ENCODE peak calls at places on chromosomes 13 and 19, in nine cellular contexts. Z is uterus; C is hypothalamus; X is stimulated activated CD4-positive, alpha-beta T cell treated with anti-CD3 and anti-CD28 coated beads, Interleukin-15, amount 100 ng/mL, for 1 hour; I is effector CD4-positive, alpha-beta T cell; O is DMS153; J is amniotic epithelial cell; S is stimulated activated naive CD4-positive, alpha-beta T cell treated with Interleukin-2 at 50 U/mL for 16 hours; U is NCI-H2081. D is an unnamed sample.

GRCh38 chr13:79995334-79995733 is 345.6 kb downstream of the SPRY2 start:
- DNase-seq in Z (no peak), C (peak), X (no peak), I (no peak), O (no peak), J (peak), S (no peak), U (no peak), D (no peak)

GRCh38 chr13:27424246-27425150 is at the start of gene GTF3A:
- DNase-seq in Z (peak), C (peak), X (peak), I (peak), O (peak), J (peak), S (peak), U (peak), D (peak)

GRCh38 chr13:24670927-24671326 is 9.3 kb upstream of the ATP12A start:
- DNase-seq in Z (no peak), C (no peak), X (no peak), I (no peak), O (no peak), J (no peak), S (no peak), U (no peak), D (no peak)

GRCh38 chr13:50730496-50731171 is 112.9 kb downstream of the DLEU7 start:
- DNase-seq in Z (no peak), C (no peak), X (no peak), I (no peak), O (no peak), J (no peak), S (no peak), U (no peak), D (no peak)

GRCh38 chr13:38685974-38686571 is 804 bp upstream of the FREM2 start:
- DNase-seq in Z (no peak), C (peak), X (no peak), I (no peak), O (no peak), J (no peak), S (no peak), U (peak), D (no peak)

GRCh38 chr19:4455742-4456565 is 1.6 kb downstream of the UBXN6 start:
- DNase-seq in Z (peak), C (peak), X (no peak), I (no peak), O (no peak), J (peak), S (no peak), U (no peak), D (peak)

GRCh38 chr13:113654591-113655357 is 3.2 kb downstream of the ATP4B start:
- DNase-seq in Z (peak), C (no peak), X (no peak), I (no peak), O (no peak), J (no peak), S (no peak), U (no peak), D (no peak)

GRCh38 chr19:47776568-47776967 is 1.9 kb upstream of the SELENOW start:
- DNase-seq in Z (no peak), C (peak), X (no peak), I (no peak), O (peak), J (no peak), S (no peak), U (peak), D (no peak)

GRCh38 chr13:34179481-34179880 is 361.5 kb downstream of the RFC3 start:
- DNase-seq in Z (no peak), C (no peak), X (no peak), I (no peak), O (no peak), J (no peak), S (no peak), U (no peak), D (no peak)

GRCh38 chr19:4524808-4525562 is 6.7 kb upstream of the PLIN4 start:
- DNase-seq in Z (peak), C (no peak), X (peak), I (peak), O (peak), J (peak), S (peak), U (peak), D (no peak)

GRCh38 chr19:33622809-33623511 is 1.2 kb downstream of the CHST8 start:
- DNase-seq in Z (no peak), C (no peak), X (no peak), I (no peak), O (no peak), J (no peak), S (no peak), U (no peak), D (no peak)

GRCh38 chr13:67226686-67227085 is 3.5 kb downstream of the PCDH9 start:
- DNase-seq in Z (no peak), C (no peak), X (no peak), I (no peak), O (no peak), J (no peak), S (no peak), U (no peak), D (no peak)

GRCh38 chr19:2461751-2462634 is 5.2 kb upstream of the LMNB2 start:
- DNase-seq in Z (peak), C (no peak), X (no peak), I (peak), O (peak), J (peak), S (peak), U (peak), D (peak)

GRCh38 chr13:45231722-45232121 is 30.9 kb upstream of the KCTD4 start:
- DNase-seq in Z (no peak), C (no peak), X (no peak), I (no peak), O (peak), J (peak), S (no peak), U (peak), D (no peak)

GRCh38 chr19:54154603-54155345 is 4.7 kb downstream of the LENG1 start:
- DNase-seq in Z (no peak), C (no peak), X (no peak), I (no peak), O (no peak), J (no peak), S (no peak), U (no peak), D (no peak)

GRCh38 chr19:32824136-32824835 is 45.3 kb downstream of the SLC7A9 start:
- DNase-seq in Z (no peak), C (no peak), X (no peak), I (no peak), O (no peak), J (no peak), S (no peak), U (no peak), D (no peak)

GRCh38 chr19:54456423-54457373 is 6.9 kb downstream of the LENG9 start:
- DNase-seq in Z (no peak), C (no peak), X (no peak), I (no peak), O (no peak), J (no peak), S (no peak), U (no peak), D (no peak)

GRCh38 chr19:17560205-17560595 is 4.8 kb downstream of the COLGALT1 start:
- DNase-seq in Z (peak), C (no peak), X (no peak), I (no peak), O (no peak), J (peak), S (no peak), U (no peak), D (no peak)

GRCh38 chr19:6539514-6539913 is 8.7 kb downstream of the TNFSF9 start:
- DNase-seq in Z (no peak), C (no peak), X (no peak), I (no peak), O (no peak), J (no peak), S (no peak), U (no peak), D (no peak)

GRCh38 chr13:73166204-73166603 is 107.4 kb downstream of the KLF5 start:
- DNase-seq in Z (no peak), C (no peak), X (no peak), I (no peak), O (no peak), J (no peak), S (no peak), U (no peak), D (no peak)

GRCh38 chr13:113029487-113030258 is 60.7 kb downstream of the MCF2L start:
- DNase-seq in Z (no peak), C (peak), X (peak), I (peak), O (peak), J (no peak), S (peak), U (peak), D (no peak)

GRCh38 chr13:42656136-42656535 is 82.2 kb downstream of the TNFSF11 start:
- DNase-seq in Z (no peak), C (no peak), X (no peak), I (no peak), O (no peak), J (peak), S (no peak), U (no peak), D (no peak)